ENCODE peak calls at places on chromosomes 3 and 15, in nine cellular contexts. C is HCT116, L is suprapubic skin, J is IMR-90, H is type B pancreatic cell, S is MCF 10A, Y is H9, N is fibroblast of the aortic adventitia, K is B cell. W is an unnamed sample.

GRCh38 chr15:76584868-76585572 is 248.4 kb downstream of the ISL2 start:
- DNase-seq in N (no peak), Y (no peak), K (no peak), J (no peak), S (no peak), L (no peak), C (no peak), H (no peak), W (no peak)

GRCh38 chr3:169327969-169328368 is 335.5 kb downstream of the MECOM start:
- DNase-seq in Y (no peak), J (no peak), K (no peak), C (no peak), S (no peak), L (no peak), N (no peak), H (no peak), W (no peak)

GRCh38 chr3:106078635-106079034 is 209.8 kb upstream of the CBLB start:
- DNase-seq in H (no peak), S (no peak), N (no peak), Y (no peak), J (no peak), K (no peak), C (no peak), L (no peak), W (no peak)

GRCh38 chr15:67133738-67134576 is 68.6 kb downstream of the SMAD3 start:
- DNase-seq in L (no peak), Y (no peak), N (peak), K (peak), S (no peak), H (no peak), C (no peak), J (peak), W (no peak)

GRCh38 chr15:36506733-36507356 is 72.6 kb upstream of the CDIN1 start:
- DNase-seq in L (no peak), Y (no peak), S (no peak), C (no peak), H (no peak), K (no peak), J (no peak), N (no peak), W (no peak)

GRCh38 chr3:4786431-4786830 is 192.8 kb upstream of the BHLHE40 start:
- DNase-seq in N (no peak), S (peak), C (no peak), H (no peak), K (no peak), J (no peak), Y (no peak), L (no peak), W (no peak)

GRCh38 chr15:72758195-72758594 is 25.4 kb downstream of the ADPGK start:
- DNase-seq in N (peak), H (no peak), J (peak), S (peak), L (no peak), K (no peak), C (no peak), Y (no peak), W (no peak)

GRCh38 chr15:32042269-32042996 is 12.1 kb downstream of the CHRNA7 start:
- DNase-seq in Y (no peak), K (no peak), S (peak), J (no peak), N (no peak), L (no peak), H (no peak), C (peak), W (no peak)

GRCh38 chr15:78243491-78243941 is 9.2 kb upstream of the ACSBG1 start:
- DNase-seq in K (no peak), Y (peak), S (peak), L (peak), H (no peak), C (no peak), N (peak), J (peak), W (no peak)

GRCh38 chr15:69857686-69858391 is 239.9 kb downstream of the TLE3 start:
- DNase-seq in K (no peak), S (no peak), L (no peak), N (no peak), C (no peak), Y (no peak), H (no peak), J (no peak), W (peak)

GRCh38 chr15:25739687-25740121 is 123.4 kb downstream of the ATP10A start:
- DNase-seq in H (no peak), Y (peak), N (peak), L (no peak), S (no peak), K (peak), J (peak), C (no peak), W (no peak)

GRCh38 chr3:16724487-16724886 is 119.3 kb upstream of the DAZL start:
- DNase-seq in S (no peak), K (no peak), N (peak), C (no peak), J (no peak), H (no peak), Y (no peak), L (no peak), W (no peak)

GRCh38 chr3:50212502-50212901 is 7.4 kb downstream of the SLC38A3 start:
- DNase-seq in H (no peak), J (no peak), K (no peak), Y (peak), S (no peak), N (no peak), C (no peak), L (no peak), W (peak)

GRCh38 chr15:49645937-49646336 is 25.1 kb downstream of the DTWD1 start:
- DNase-seq in Y (no peak), K (no peak), C (no peak), J (peak), S (peak), N (peak), H (no peak), L (no peak), W (no peak)

GRCh38 chr3:112467584-112467983 is 31.7 kb downstream of the BTLA start:
- DNase-seq in C (no peak), Y (no peak), L (no peak), N (no peak), H (no peak), S (no peak), J (no peak), K (no peak), W (no peak)

DNA sequence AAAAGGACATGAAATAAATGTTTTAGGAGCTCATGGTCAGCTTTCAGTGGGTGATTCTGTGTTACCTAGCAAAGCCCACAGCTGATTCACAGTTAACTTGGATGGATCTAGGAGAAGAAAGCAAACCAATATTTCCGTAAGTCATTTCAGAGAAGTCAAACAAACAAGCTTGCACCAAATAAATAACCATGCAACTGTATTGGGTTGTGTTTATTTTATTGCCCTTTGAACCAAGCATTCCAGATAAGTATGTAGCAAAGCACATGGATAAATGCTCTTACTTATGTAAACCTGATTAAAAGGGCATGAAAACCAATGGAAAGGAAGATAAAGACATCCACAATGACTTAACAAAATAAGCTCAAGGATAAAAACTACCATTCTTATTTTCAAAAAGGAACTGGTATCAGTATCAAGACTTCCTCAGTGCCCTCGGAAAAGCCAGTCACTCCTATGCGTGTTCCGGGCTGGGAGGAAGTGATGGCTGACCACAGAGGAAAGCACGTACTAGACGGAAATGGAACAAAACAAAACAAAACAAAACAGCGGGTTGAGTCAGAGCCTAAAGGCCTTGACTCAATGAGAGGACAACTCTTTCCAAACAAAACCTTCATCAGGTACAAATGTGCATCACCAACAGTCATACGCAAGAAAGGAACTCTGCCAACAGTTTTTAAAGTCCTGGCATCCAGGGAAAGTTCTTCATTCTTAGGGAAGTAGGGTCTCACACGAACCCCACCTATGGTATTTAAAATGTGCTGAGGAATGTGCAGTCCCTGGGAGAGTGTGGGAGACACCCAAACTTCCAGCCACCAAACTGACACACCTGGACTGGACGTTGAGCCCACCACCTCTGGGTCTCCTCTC is 103.3 kb downstream of the SNRK start:
- DNase-seq in C (no peak), J (peak), K (no peak), H (no peak), Y (no peak), N (peak), S (peak), L (no peak), W (no peak)
- TF ChIP-seq CTCF in C (no peak), J (no peak), K (no peak), H (no peak), Y (no peak), N (no peak), S (no peak), L (no peak), W (no peak)

GRCh38 chr15:79340315-79340602 is 29.3 kb downstream of the TMED3 start:
- DNase-seq in L (no peak), Y (no peak), H (no peak), C (no peak), K (no peak), S (no peak), J (no peak), N (no peak), W (no peak)
- TF ChIP-seq CTCF in L (no peak), Y (no peak), H (peak), C (no peak), K (peak), S (no peak), J (no peak), N (no peak), W (no peak)

GRCh38 chr3:58529516-58530353 is 7.3 kb downstream of the ACOX2 start:
- DNase-seq in Y (peak), N (peak), H (no peak), L (no peak), S (no peak), C (peak), J (no peak), K (no peak), W (peak)
- TF ChIP-seq CTCF in Y (peak), N (peak), H (peak), L (no peak), S (no peak), C (peak), J (peak), K (no peak), W (no peak)

GRCh38 chr15:93055211-93055763 is 33.7 kb downstream of the RGMA start:
- DNase-seq in L (no peak), S (no peak), H (no peak), K (no peak), N (no peak), C (no peak), J (no peak), Y (no peak), W (no peak)

GRCh38 chr15:93050648-93051047 is 38.4 kb downstream of the RGMA start:
- DNase-seq in J (no peak), N (no peak), L (no peak), H (no peak), C (no peak), Y (no peak), S (no peak), K (no peak), W (no peak)

GRCh38 chr15:93051236-93052089 is 37.5 kb downstream of the RGMA start:
- DNase-seq in K (no peak), Y (no peak), J (no peak), N (no peak), C (no peak), S (no peak), L (no peak), H (no peak), W (no peak)

GRCh38 chr15:93049914-93050534 is 39.0 kb downstream of the RGMA start:
- DNase-seq in Y (no peak), H (no peak), K (no peak), N (no peak), C (no peak), J (no peak), L (no peak), S (no peak), W (no peak)

DNA sequence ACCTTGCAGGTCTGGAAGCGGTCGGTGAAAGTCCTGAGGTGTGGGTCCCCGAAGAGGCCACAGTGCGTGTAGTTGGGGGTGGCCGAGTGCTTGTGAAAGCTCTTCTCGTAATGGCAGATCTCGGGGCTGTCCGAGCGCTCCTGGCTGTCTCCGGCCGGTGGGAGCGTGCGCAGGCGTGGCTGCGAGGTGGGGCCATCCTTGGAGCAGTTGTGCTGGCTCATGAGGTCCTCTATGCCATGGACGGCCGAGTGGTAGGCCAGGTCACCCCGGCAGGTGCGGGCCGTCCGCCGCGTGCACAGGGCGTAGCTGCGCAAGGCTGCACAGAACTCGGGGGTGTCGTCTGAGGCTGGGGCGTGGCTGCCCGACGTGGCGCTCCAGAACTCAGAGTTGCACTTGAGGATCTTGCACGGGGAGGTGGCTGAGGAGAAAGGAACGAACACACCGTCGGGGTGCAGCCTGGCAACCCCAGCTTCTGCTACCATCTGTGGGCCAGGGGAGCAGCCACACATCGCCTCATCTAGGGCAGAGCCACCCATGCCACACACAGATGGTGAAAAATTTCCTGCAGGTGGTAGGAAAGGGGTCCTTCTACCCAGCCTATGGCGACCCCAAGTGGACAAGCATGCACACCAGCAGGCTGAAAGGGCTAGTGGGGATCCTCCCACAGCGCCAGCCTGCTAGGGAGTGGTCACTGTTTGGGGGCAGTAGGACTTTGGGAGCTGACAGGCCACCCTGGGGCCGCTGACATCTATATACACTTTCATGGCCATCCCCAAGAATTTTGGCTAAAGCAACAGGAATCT is 36.7 kb downstream of the RGMA start:
- DNase-seq in S (no peak), H (no peak), C (no peak), L (no peak), N (no peak), K (no peak), J (no peak), Y (no peak), W (no peak)
- TF ChIP-seq CTCF in S (no peak), H (peak), C (peak), L (no peak), N (no peak), K (no peak), J (no peak), Y (peak), W (no peak)

GRCh38 chr3:96813820-96814580 is 394 bp upstream of the EPHA6 start:
- DNase-seq in C (no peak), Y (peak), J (peak), H (peak), L (peak), K (no peak), S (peak), N (peak), W (peak)
- TF ChIP-seq CTCF in C (no peak), Y (peak), J (peak), H (peak), L (no peak), K (no peak), S (peak), N (peak), W (no peak)

GRCh38 chr15:90895571-90896117 is 7.5 kb upstream of the MAN2A2 start:
- DNase-seq in N (no peak), S (no peak), J (no peak), H (no peak), Y (no peak), L (no peak), C (no peak), K (no peak), W (peak)
- TF ChIP-seq CTCF in N (no peak), S (no peak), J (no peak), H (peak), Y (peak), L (no peak), C (no peak), K (no peak), W (peak)

GRCh38 chr3:188365184-188365583 is 211.2 kb downstream of the LPP start:
- DNase-seq in K (no peak), J (no peak), N (no peak), S (no peak), C (no peak), H (no peak), Y (no peak), L (no peak), W (no peak)

GRCh38 chr3:188367741-188368140 is 213.8 kb downstream of the LPP start:
- DNase-seq in N (peak), J (no peak), S (no peak), K (no peak), L (no peak), H (no peak), C (no peak), Y (no peak), W (no peak)

GRCh38 chr3:188365978-188366698 is 212.2 kb downstream of the LPP start:
- DNase-seq in N (peak), J (peak), C (no peak), H (no peak), K (no peak), Y (no peak), L (no peak), S (no peak), W (no peak)

GRCh38 chr3:188369526-188369925 is 215.6 kb downstream of the LPP start:
- DNase-seq in C (no peak), S (no peak), Y (no peak), J (no peak), L (no peak), K (no peak), H (no peak), N (no peak), W (no peak)

GRCh38 chr3:188370081-188370830 is 216.3 kb downstream of the LPP start:
- DNase-seq in C (no peak), N (no peak), H (no peak), S (peak), L (no peak), Y (no peak), K (no peak), J (no peak), W (no peak)
- TF ChIP-seq CTCF in C (no peak), N (no peak), H (no peak), S (no peak), L (no peak), Y (no peak), K (no peak), J (no peak), W (no peak)

GRCh38 chr3:46892285-46893145 is 15.0 kb downstream of the PTH1R start:
- DNase-seq in Y (peak), S (peak), K (no peak), N (peak), C (peak), H (peak), J (peak), L (peak), W (peak)
- TF ChIP-seq CTCF in Y (peak), S (no peak), K (no peak), N (no peak), C (no peak), H (no peak), J (no peak), L (no peak), W (no peak)

DNA sequence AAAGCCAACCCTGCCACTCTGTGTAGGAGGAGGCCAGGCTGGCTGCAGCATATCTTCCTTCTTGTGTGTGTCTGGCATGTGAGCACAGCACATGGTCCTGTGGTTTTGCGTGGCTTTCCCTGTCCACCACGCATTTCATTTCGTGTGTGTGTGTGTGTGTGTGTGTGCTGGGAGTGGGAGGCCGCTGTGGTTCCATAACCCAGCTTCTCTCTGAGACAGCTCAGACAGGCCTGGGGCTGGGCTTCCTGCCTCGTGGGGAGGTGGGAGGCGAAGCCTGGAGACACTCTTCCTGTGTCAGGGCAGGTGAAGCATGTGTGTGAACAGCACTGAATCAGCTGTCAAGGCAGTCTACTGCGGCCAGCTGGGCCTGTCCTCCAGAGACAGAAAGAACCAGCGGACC is 16.0 kb upstream of the MRPS22 start:
- DNase-seq in H (peak), Y (no peak), L (no peak), S (no peak), C (no peak), J (no peak), N (no peak), K (peak), W (no peak)
- TF ChIP-seq CTCF in H (no peak), Y (no peak), L (no peak), S (no peak), C (no peak), J (no peak), N (no peak), K (no peak), W (no peak)

GRCh38 chr3:159271799-159272512 is 470.1 kb downstream of the MFSD1 start:
- DNase-seq in L (no peak), N (no peak), Y (no peak), C (no peak), H (no peak), K (no peak), J (no peak), S (no peak), W (no peak)

GRCh38 chr3:159263750-159264561 is 462.1 kb downstream of the MFSD1 start:
- DNase-seq in S (peak), J (peak), N (peak), K (no peak), L (no peak), Y (no peak), C (peak), H (no peak), W (peak)

GRCh38 chr3:159265705-159266104 is 463.9 kb downstream of the MFSD1 start:
- DNase-seq in N (peak), K (no peak), J (no peak), S (no peak), L (no peak), H (no peak), C (no peak), Y (no peak), W (no peak)

GRCh38 chr3:159266779-159267178 is 464.9 kb downstream of the MFSD1 start:
- DNase-seq in L (no peak), N (no peak), K (no peak), C (peak), J (peak), H (no peak), Y (peak), S (peak), W (peak)
- TF ChIP-seq CTCF in L (no peak), N (no peak), K (no peak), C (peak), J (peak), H (peak), Y (peak), S (peak), W (peak)

W was measured in glutamatergic neuron.